ENCODE peak calls at places on chromosomes 1 and 21, in five cellular contexts. V, X, W, M and R are unnamed samples.
A peak's percentile ranks its signal among the peaks of the same experiment; 100 is the strongest.

GRCh38 chr1:109892476-109893368 is 17.9 kb upstream of the CSF1 start:
- DNase-seq in V (no peak), X (peak; percentile 57), W (peak; percentile 76), M (no peak), R (no peak)

GRCh38 chr1:235122348-235122747 is 6.3 kb downstream of the TOMM20 start:
- DNase-seq in V (no peak), X (no peak), W (no peak), M (peak; percentile 6), R (no peak)

GRCh38 chr1:53344921-53345838 is 17.3 kb upstream of the LRP8 start:
- DNase-seq in V (no peak), X (no peak), W (no peak), M (peak; percentile 35), R (peak; percentile 13)

GRCh38 chr1:12063141-12064072 is at the start of gene TNFRSF8:
- DNase-seq in V (no peak), X (peak; percentile 35), W (peak; percentile 11), M (peak; percentile 65), R (peak; percentile 78)

GRCh38 chr1:12080773-12081556 is 17.9 kb downstream of the TNFRSF8 start:
- DNase-seq in V (no peak), X (no peak), W (no peak), M (no peak), R (no peak)

GRCh38 chr1:222792744-222793143 is 22.1 kb upstream of the DISP1 start:
- DNase-seq in V (no peak), X (peak; percentile 38), W (peak; percentile 26), M (no peak), R (no peak)

GRCh38 chr1:51878616-51879336 is at the start of gene NRDC:
- DNase-seq in V (peak; percentile 100), X (peak; percentile 100), W (peak; percentile 100), M (peak; percentile 99), R (peak; percentile 100)

GRCh38 chr1:2301607-2302291 is 73.6 kb downstream of the SKI start:
- DNase-seq in V (no peak), X (no peak), W (no peak), M (no peak), R (no peak)

GRCh38 chr21:17463441-17463840 is 49.4 kb upstream of the CXADR start:
- DNase-seq in V (no peak), X (peak; percentile 97), W (peak; percentile 44), M (no peak), R (no peak)

GRCh38 chr21:39951183-39952101 is 84.2 kb downstream of the PCP4 start:
- DNase-seq in V (no peak), X (no peak), W (no peak), M (peak; percentile 49), R (peak; percentile 43)

GRCh38 chr1:110203021-110203661 is 7.0 kb upstream of the KCNC4 start:
- DNase-seq in V (peak; percentile 76), X (peak; percentile 66), W (peak; percentile 73), M (peak; percentile 81), R (peak; percentile 66)

GRCh38 chr1:51324271-51325010 is 5.9 kb downstream of the TTC39A start:
- DNase-seq in V (no peak), X (no peak), W (no peak), M (no peak), R (no peak)

GRCh38 chr1:248817065-248817464 is 8.7 kb downstream of the SH3BP5L start:
- DNase-seq in V (no peak), X (no peak), W (no peak), M (no peak), R (no peak)

GRCh38 chr21:25489673-25490072 is 117.6 kb downstream of the MRPL39 start:
- DNase-seq in V (no peak), X (peak; percentile 28), W (no peak), M (no peak), R (no peak)

GRCh38 chr1:147379889-147380288 is 137.4 kb downstream of the CHD1L start:
- DNase-seq in V (no peak), X (no peak), W (no peak), M (no peak), R (no peak)

GRCh38 chr1:29685387-29685786 is 449.1 kb downstream of the PTPRU start:
- DNase-seq in V (no peak), X (no peak), W (no peak), M (peak; percentile 30), R (peak; percentile 14)

GRCh38 chr21:44510109-44510507 is 29.9 kb downstream of the KRTAP10-1 start:
- DNase-seq in V (no peak), X (no peak), W (no peak), M (no peak), R (no peak)

GRCh38 chr1:172967936-172968335 is 82.8 kb downstream of the TNFSF18 start:
- DNase-seq in V (no peak), X (no peak), W (no peak), M (no peak), R (no peak)

GRCh38 chr21:34956416-34957316 is 92.4 kb downstream of the RUNX1 start:
- DNase-seq in V (no peak), X (no peak), W (no peak), M (no peak), R (no peak)

GRCh38 chr1:96815914-96816313 is 94.3 kb downstream of the PTBP2 start:
- DNase-seq in V (no peak), X (no peak), W (no peak), M (no peak), R (no peak)

GRCh38 chr21:46229133-46229922 is 754 bp upstream of the LSS start:
- DNase-seq in V (peak; percentile 74), X (no peak), W (no peak), M (no peak), R (no peak)

GRCh38 chr1:6234502-6235295 is 1.1 kb downstream of the ICMT start:
- DNase-seq in V (no peak), X (peak; percentile 45), W (peak; percentile 17), M (no peak), R (no peak)

GRCh38 chr1:63322248-63322943 is at the start of gene FOXD3:
- DNase-seq in V (peak; percentile 72), X (peak; percentile 37), W (peak; percentile 56), M (peak; percentile 95), R (peak; percentile 92)

GRCh38 chr21:16942703-16943102 is 570.1 kb upstream of the CXADR start:
- DNase-seq in V (no peak), X (peak; percentile 17), W (peak; percentile 9), M (peak; percentile 51), R (peak; percentile 69)

GRCh38 chr1:116919802-116920201 is 10.1 kb downstream of the PTGFRN start:
- DNase-seq in V (no peak), X (no peak), W (no peak), M (no peak), R (no peak)

GRCh38 chr1:37068897-37069296 is 34.6 kb upstream of the GRIK3 start:
- DNase-seq in V (no peak), X (no peak), W (no peak), M (no peak), R (no peak)

GRCh38 chr1:66399888-66400529 is 133.9 kb upstream of the SGIP1 start:
- DNase-seq in V (no peak), X (peak; percentile 47), W (no peak), M (no peak), R (no peak)

GRCh38 chr1:25862785-25863485 is 3.7 kb upstream of the AUNIP start:
- DNase-seq in V (no peak), X (no peak), W (no peak), M (no peak), R (no peak)

GRCh38 chr1:5365751-5366150 is 626.5 kb downstream of the NPHP4 start:
- DNase-seq in V (no peak), X (no peak), W (no peak), M (no peak), R (no peak)

GRCh38 chr1:29991025-29991424 is 732.4 kb downstream of the MATN1 start:
- DNase-seq in V (no peak), X (no peak), W (no peak), M (peak; percentile 61), R (peak; percentile 87)

DNA sequence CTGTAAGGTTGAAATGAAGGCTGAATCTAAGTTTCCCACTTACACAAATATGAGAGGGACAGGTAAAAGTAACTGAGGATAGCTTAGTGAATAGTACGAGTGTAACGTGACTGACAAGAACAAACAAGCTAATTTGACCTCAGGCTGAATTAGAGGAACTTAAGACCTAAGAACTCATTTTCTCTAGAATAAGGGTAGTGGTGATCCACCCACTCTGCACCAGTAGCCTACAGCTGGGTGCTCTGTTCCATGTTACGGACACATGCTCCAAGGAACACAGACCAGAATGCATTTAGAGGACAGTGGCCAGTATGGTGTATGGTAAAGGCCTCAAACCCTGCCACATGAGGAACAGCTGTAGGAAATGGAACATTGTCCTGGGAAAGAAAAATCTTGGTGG is 14.9 kb upstream of the TMEM9 start:
- DNase-seq in V (no peak), X (no peak), W (no peak), M (no peak), R (no peak)
- H4K91ac ChIP-seq in V (no peak overlapping the region), X (no peak overlapping the region), W (peak overlapping the region; percentile 50), M (no peak overlapping the region), R (no peak overlapping the region)

GRCh38 chr1:76115186-76115585 is 40.6 kb downstream of the ST6GALNAC3 start:
- DNase-seq in V (no peak), X (no peak), W (no peak), M (peak; percentile 1), R (no peak)
- H2BK15ac ChIP-seq in V (no peak overlapping the region), X (no peak overlapping the region), W (no peak overlapping the region), M (no peak overlapping the region), R (no peak overlapping the region)

DNA sequence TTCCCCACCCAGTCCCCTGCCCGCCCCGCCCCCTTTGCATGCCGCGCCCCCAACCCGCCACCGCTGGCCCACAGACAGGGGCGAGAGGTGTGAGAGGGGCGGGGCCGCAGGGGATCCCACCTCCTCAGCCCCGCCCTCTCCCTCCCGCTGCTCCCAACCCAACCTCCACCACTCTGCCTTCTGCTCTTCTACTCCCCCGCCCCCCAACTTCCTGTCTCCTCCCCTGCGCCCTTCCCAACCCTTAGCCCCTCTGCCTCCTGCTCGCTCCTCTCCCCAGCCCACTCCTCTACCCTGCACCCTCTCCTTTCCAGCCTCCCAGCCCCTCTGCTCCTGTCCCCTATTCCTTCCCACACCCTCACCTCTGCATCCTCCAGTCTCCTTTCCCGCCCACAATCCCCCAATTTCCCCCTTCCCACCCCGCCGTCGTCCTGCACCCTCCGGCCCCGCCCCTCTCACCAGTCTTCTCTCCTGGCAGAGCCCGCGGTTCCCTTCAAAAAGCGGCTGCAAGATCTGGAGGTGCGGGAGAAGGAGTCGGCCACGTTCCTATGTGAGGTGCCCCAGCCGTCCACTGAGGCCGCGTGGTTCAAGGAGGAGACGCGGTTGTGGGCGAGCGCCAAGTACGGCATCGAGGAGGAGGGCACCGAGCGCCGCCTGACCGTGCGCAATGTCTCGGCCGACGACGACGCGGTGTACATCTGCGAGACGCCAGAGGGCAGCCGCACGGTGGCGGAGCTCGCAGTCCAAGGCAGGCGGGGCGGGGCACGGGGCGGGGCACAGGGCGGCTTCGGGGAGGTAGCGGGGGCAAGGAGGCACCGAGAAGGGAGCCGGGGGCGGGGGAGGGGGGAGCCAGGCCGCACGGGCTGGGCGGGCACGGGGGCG is 5.4 kb downstream of the OBSCN start:
- DNase-seq in V (peak; percentile 84), X (peak; percentile 78), W (peak; percentile 84), M (peak; percentile 91), R (peak; percentile 96)
- H3K18ac ChIP-seq in V (peak overlapping the region; percentile 98), X (peak overlapping the region; percentile 96), W (no peak overlapping the region), M (peak overlapping the region; percentile 95), R (peak overlapping the region; percentile 84)

GRCh38 chr1:111980684-111981083 is 8.8 kb downstream of the KCND3 start:
- DNase-seq in V (no peak), X (no peak), W (no peak), M (no peak), R (no peak)

GRCh38 chr1:111983500-111983899 is 6.0 kb downstream of the KCND3 start:
- DNase-seq in V (no peak), X (no peak), W (no peak), M (no peak), R (no peak)

GRCh38 chr1:111978695-111979094 is 10.8 kb downstream of the KCND3 start:
- DNase-seq in V (no peak), X (no peak), W (no peak), M (no peak), R (no peak)

GRCh38 chr1:111981871-111982270 is 7.6 kb downstream of the KCND3 start:
- DNase-seq in V (no peak), X (no peak), W (no peak), M (no peak), R (no peak)

GRCh38 chr1:111982428-111982827 is 7.0 kb downstream of the KCND3 start:
- DNase-seq in V (no peak), X (no peak), W (no peak), M (no peak), R (no peak)
- H4K91ac ChIP-seq in V (no peak overlapping the region), X (no peak overlapping the region), W (no peak overlapping the region), M (no peak overlapping the region), R (no peak overlapping the region)